ENCODE peak calls at places on chromosomes 4 and X, in seven cellular contexts. One of them, this sample, is unnamed.

GRCh38 chr4:86043755-86044592 is 315.9 kb downstream of the MAPK10 start:
- DNase-seq in SK-N-SH: peak; percentile 23
- DNase-seq in neural progenitor cell: peak; percentile 51
- DNase-seq in lower leg skin: no peak
- DNase-seq in fibroblast of the aortic adventitia: peak; percentile 81
- DNase-seq in AG04449: no peak
- DNase-seq in heart left ventricle: peak; percentile 18
- DNase-seq in this sample: no peak

GRCh38 chr4:78612398-78613005 is 60.9 kb downstream of the ANXA3 start:
- DNase-seq in SK-N-SH: peak; percentile 35
- DNase-seq in neural progenitor cell: no peak
- DNase-seq in lower leg skin: no peak
- DNase-seq in fibroblast of the aortic adventitia: peak; percentile 80
- DNase-seq in AG04449: no peak
- DNase-seq in heart left ventricle: peak; percentile 35
- DNase-seq in this sample: no peak

GRCh38 chrX:22060451-22060940 is 28.4 kb downstream of the PHEX start:
- DNase-seq in SK-N-SH: no peak
- DNase-seq in neural progenitor cell: no peak
- DNase-seq in lower leg skin: no peak
- DNase-seq in fibroblast of the aortic adventitia: peak; percentile 75
- DNase-seq in AG04449: peak; percentile 26
- DNase-seq in heart left ventricle: no peak
- DNase-seq in this sample: no peak

GRCh38 chr4:82124365-82124764 is 249.4 kb downstream of the HNRNPD start:
- DNase-seq in SK-N-SH: no peak
- DNase-seq in neural progenitor cell: no peak
- DNase-seq in lower leg skin: no peak
- DNase-seq in fibroblast of the aortic adventitia: no peak
- DNase-seq in AG04449: no peak
- DNase-seq in heart left ventricle: no peak
- DNase-seq in this sample: no peak

GRCh38 chr4:146330392-146330791 is 116.1 kb downstream of the REELD1 start:
- DNase-seq in SK-N-SH: no peak
- DNase-seq in neural progenitor cell: no peak
- DNase-seq in lower leg skin: no peak
- DNase-seq in fibroblast of the aortic adventitia: peak; percentile 32
- DNase-seq in AG04449: no peak
- DNase-seq in heart left ventricle: no peak
- DNase-seq in this sample: no peak

GRCh38 chr4:73019462-73020047 is 50.0 kb downstream of the COX18 start:
- DNase-seq in SK-N-SH: peak; percentile 49
- DNase-seq in neural progenitor cell: peak; percentile 67
- DNase-seq in lower leg skin: no peak
- DNase-seq in fibroblast of the aortic adventitia: peak; percentile 76
- DNase-seq in AG04449: no peak
- DNase-seq in heart left ventricle: no peak
- DNase-seq in this sample: no peak

GRCh38 chr4:81353861-81354260 is 117.8 kb downstream of the RASGEF1B start:
- DNase-seq in SK-N-SH: no peak
- DNase-seq in neural progenitor cell: peak; percentile 15
- DNase-seq in lower leg skin: no peak
- DNase-seq in fibroblast of the aortic adventitia: peak; percentile 10
- DNase-seq in AG04449: no peak
- DNase-seq in heart left ventricle: no peak
- DNase-seq in this sample: no peak

GRCh38 chr4:85808864-85809263 is 333.9 kb downstream of the ARHGAP24 start:
- DNase-seq in SK-N-SH: no peak
- DNase-seq in neural progenitor cell: no peak
- DNase-seq in lower leg skin: no peak
- DNase-seq in fibroblast of the aortic adventitia: no peak
- DNase-seq in AG04449: no peak
- DNase-seq in heart left ventricle: no peak
- DNase-seq in this sample: no peak

GRCh38 chr4:74202062-74202586 is 44.2 kb downstream of the MTHFD2L start:
- DNase-seq in SK-N-SH: no peak
- DNase-seq in neural progenitor cell: no peak
- DNase-seq in lower leg skin: no peak
- DNase-seq in fibroblast of the aortic adventitia: peak; percentile 61
- DNase-seq in AG04449: no peak
- DNase-seq in heart left ventricle: no peak
- DNase-seq in this sample: no peak

GRCh38 chr4:168560184-168560834 is 63.5 kb downstream of the PALLD start:
- DNase-seq in SK-N-SH: no peak
- DNase-seq in neural progenitor cell: no peak
- DNase-seq in lower leg skin: no peak
- DNase-seq in fibroblast of the aortic adventitia: peak; percentile 55
- DNase-seq in AG04449: no peak
- DNase-seq in heart left ventricle: no peak
- DNase-seq in this sample: no peak

GRCh38 chr4:10045481-10045880 is 24.2 kb upstream of the SLC2A9 start:
- DNase-seq in SK-N-SH: no peak
- DNase-seq in neural progenitor cell: no peak
- DNase-seq in lower leg skin: no peak
- DNase-seq in fibroblast of the aortic adventitia: no peak
- DNase-seq in AG04449: no peak
- DNase-seq in heart left ventricle: no peak
- DNase-seq in this sample: peak; percentile 98

GRCh38 chrX:134237363-134237702 is 351 bp downstream of the CCDC160 start:
- DNase-seq in SK-N-SH: no peak
- DNase-seq in neural progenitor cell: peak; percentile 43
- DNase-seq in lower leg skin: no peak
- DNase-seq in fibroblast of the aortic adventitia: no peak
- DNase-seq in AG04449: no peak
- DNase-seq in heart left ventricle: no peak
- DNase-seq in this sample: no peak

GRCh38 chrX:134235236-134235635 is 1.7 kb upstream of the CCDC160 start:
- DNase-seq in SK-N-SH: no peak
- DNase-seq in neural progenitor cell: no peak
- DNase-seq in lower leg skin: no peak
- DNase-seq in fibroblast of the aortic adventitia: no peak
- DNase-seq in AG04449: no peak
- DNase-seq in heart left ventricle: no peak
- DNase-seq in this sample: no peak

GRCh38 chrX:134239016-134239415 is 2.0 kb downstream of the CCDC160 start:
- DNase-seq in SK-N-SH: no peak
- DNase-seq in neural progenitor cell: no peak
- DNase-seq in lower leg skin: no peak
- DNase-seq in fibroblast of the aortic adventitia: no peak
- DNase-seq in AG04449: no peak
- DNase-seq in heart left ventricle: no peak
- DNase-seq in this sample: no peak

GRCh38 chrX:134240209-134240608 is 3.2 kb downstream of the CCDC160 start:
- DNase-seq in SK-N-SH: no peak
- DNase-seq in neural progenitor cell: peak; percentile 42
- DNase-seq in lower leg skin: no peak
- DNase-seq in fibroblast of the aortic adventitia: no peak
- DNase-seq in AG04449: no peak
- DNase-seq in heart left ventricle: no peak
- DNase-seq in this sample: no peak

GRCh38 chrX:134236690-134237362 is at the start of gene CCDC160:
- DNase-seq in SK-N-SH: peak; percentile 82
- DNase-seq in neural progenitor cell: peak; percentile 93
- DNase-seq in lower leg skin: no peak
- DNase-seq in fibroblast of the aortic adventitia: no peak
- DNase-seq in AG04449: no peak
- DNase-seq in heart left ventricle: peak; percentile 20
- DNase-seq in this sample: no peak
- H3K4me3 ChIP-seq in SK-N-SH: peak within 1 kb of the TSS; percentile 52
- H3K4me3 ChIP-seq in neural progenitor cell: peak within 1 kb of the TSS; percentile 81
- H3K4me3 ChIP-seq in lower leg skin: no peak within 1 kb of the TSS
- H3K4me3 ChIP-seq in fibroblast of the aortic adventitia: peak within 1 kb of the TSS; percentile 39
- H3K4me3 ChIP-seq in AG04449: peak within 1 kb of the TSS; percentile 25
- H3K4me3 ChIP-seq in heart left ventricle: peak within 1 kb of the TSS; percentile 59
- H3K4me3 ChIP-seq in this sample: peak within 1 kb of the TSS; percentile 65

DNA sequence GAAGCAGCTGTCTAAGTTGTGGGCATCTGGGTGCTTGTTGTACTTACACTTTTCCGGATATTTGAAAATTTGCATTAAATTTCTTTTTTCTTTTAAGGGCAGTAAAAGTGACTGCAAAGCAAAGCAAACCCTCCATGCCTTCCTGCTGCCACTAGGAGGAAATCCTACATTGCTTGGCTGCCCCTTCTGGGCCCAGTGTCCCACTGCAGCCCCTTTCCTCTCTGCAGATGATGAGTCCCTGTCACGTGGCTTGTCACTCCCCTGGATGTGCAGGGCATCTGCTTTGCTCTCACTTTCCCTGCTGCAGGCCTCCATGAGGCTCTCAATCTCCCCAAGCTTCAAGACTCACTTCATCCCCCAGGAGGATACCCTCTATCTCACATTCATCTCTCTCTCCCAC is 12.7 kb downstream of the TSR2 start:
- DNase-seq in SK-N-SH: peak; percentile 63
- DNase-seq in neural progenitor cell: peak; percentile 57
- DNase-seq in lower leg skin: no peak
- DNase-seq in fibroblast of the aortic adventitia: no peak
- DNase-seq in AG04449: no peak
- DNase-seq in heart left ventricle: no peak
- DNase-seq in this sample: no peak
- TF ChIP-seq CTCF in SK-N-SH: peak; percentile 44
- TF ChIP-seq CTCF in neural progenitor cell: peak; percentile 44
- TF ChIP-seq CTCF in lower leg skin: no peak
- TF ChIP-seq CTCF in fibroblast of the aortic adventitia: peak; percentile 19
- TF ChIP-seq CTCF in AG04449: peak; percentile 47
- TF ChIP-seq CTCF in heart left ventricle: no peak
- TF ChIP-seq CTCF in this sample: peak; percentile 34

GRCh38 chr4:96356591-96357360 is 516.9 kb downstream of the PDHA2 start:
- DNase-seq in SK-N-SH: no peak
- DNase-seq in neural progenitor cell: no peak
- DNase-seq in lower leg skin: no peak
- DNase-seq in fibroblast of the aortic adventitia: no peak
- DNase-seq in AG04449: no peak
- DNase-seq in heart left ventricle: no peak
- DNase-seq in this sample: peak; percentile 25

GRCh38 chr4:96355414-96355813 is 515.5 kb downstream of the PDHA2 start:
- DNase-seq in SK-N-SH: no peak
- DNase-seq in neural progenitor cell: no peak
- DNase-seq in lower leg skin: no peak
- DNase-seq in fibroblast of the aortic adventitia: no peak
- DNase-seq in AG04449: no peak
- DNase-seq in heart left ventricle: no peak
- DNase-seq in this sample: no peak

GRCh38 chr4:96352051-96352517 is 512.2 kb downstream of the PDHA2 start:
- DNase-seq in SK-N-SH: peak; percentile 16
- DNase-seq in neural progenitor cell: peak; percentile 49
- DNase-seq in lower leg skin: no peak
- DNase-seq in fibroblast of the aortic adventitia: no peak
- DNase-seq in AG04449: no peak
- DNase-seq in heart left ventricle: no peak
- DNase-seq in this sample: no peak

DNA sequence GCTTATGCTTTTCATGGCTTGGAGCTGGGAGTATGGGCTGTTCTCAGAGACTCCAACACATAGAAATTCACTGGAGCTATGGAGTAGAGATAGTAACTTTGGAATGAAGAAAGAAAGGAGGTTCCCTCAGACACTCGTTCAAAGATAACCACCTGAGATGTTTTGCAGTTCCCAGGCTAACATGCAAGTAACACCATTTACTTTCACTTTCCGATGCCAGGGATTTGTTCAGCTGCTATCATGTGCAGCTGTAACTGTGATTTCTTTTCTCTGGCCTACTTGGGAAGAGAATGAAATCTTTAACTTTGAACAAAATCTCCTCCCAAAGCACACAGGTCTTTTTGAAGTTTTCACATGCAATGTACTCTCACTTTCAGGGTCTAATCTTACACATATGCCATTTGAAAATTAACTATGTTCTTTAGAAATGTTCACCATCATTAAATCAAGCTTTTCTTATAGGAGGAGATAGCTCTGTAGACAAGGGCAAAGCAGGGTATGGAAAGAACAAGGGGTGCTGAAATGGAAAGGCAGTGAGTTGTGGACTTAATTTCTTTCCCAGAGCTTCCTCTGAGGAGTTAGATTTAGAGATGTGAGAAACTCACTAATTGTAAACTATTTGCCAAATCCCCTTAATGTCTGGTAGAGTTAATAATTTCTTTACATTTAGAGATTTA is 514.3 kb downstream of the PDHA2 start:
- DNase-seq in SK-N-SH: no peak
- DNase-seq in neural progenitor cell: no peak
- DNase-seq in lower leg skin: no peak
- DNase-seq in fibroblast of the aortic adventitia: no peak
- DNase-seq in AG04449: no peak
- DNase-seq in heart left ventricle: no peak
- DNase-seq in this sample: no peak
- H3K4me3 ChIP-seq in SK-N-SH: peak overlapping the region; percentile 19
- H3K4me3 ChIP-seq in neural progenitor cell: no peak overlapping the region
- H3K4me3 ChIP-seq in lower leg skin: no peak overlapping the region
- H3K4me3 ChIP-seq in fibroblast of the aortic adventitia: no peak overlapping the region
- H3K4me3 ChIP-seq in AG04449: no peak overlapping the region
- H3K4me3 ChIP-seq in heart left ventricle: no peak overlapping the region
- H3K4me3 ChIP-seq in this sample: no peak overlapping the region

GRCh38 chr4:7928711-7929505 is 10.8 kb downstream of the AFAP1 start:
- DNase-seq in SK-N-SH: peak; percentile 66
- DNase-seq in neural progenitor cell: peak; percentile 46
- DNase-seq in lower leg skin: no peak
- DNase-seq in fibroblast of the aortic adventitia: no peak
- DNase-seq in AG04449: no peak
- DNase-seq in heart left ventricle: no peak
- DNase-seq in this sample: no peak
- TF ChIP-seq CTCF in SK-N-SH: peak; percentile 50
- TF ChIP-seq CTCF in neural progenitor cell: peak; percentile 48
- TF ChIP-seq CTCF in lower leg skin: no peak
- TF ChIP-seq CTCF in fibroblast of the aortic adventitia: peak; percentile 16
- TF ChIP-seq CTCF in AG04449: no peak
- TF ChIP-seq CTCF in heart left ventricle: peak; percentile 32
- TF ChIP-seq CTCF in this sample: peak; percentile 57

GRCh38 chrX:43456056-43456455 is 200.0 kb upstream of the MAOA start:
- DNase-seq in SK-N-SH: peak; percentile 28
- DNase-seq in neural progenitor cell: no peak
- DNase-seq in lower leg skin: no peak
- DNase-seq in fibroblast of the aortic adventitia: no peak
- DNase-seq in AG04449: no peak
- DNase-seq in heart left ventricle: no peak
- DNase-seq in this sample: no peak

GRCh38 chrX:43456906-43457305 is 199.2 kb upstream of the MAOA start:
- DNase-seq in SK-N-SH: no peak
- DNase-seq in neural progenitor cell: no peak
- DNase-seq in lower leg skin: no peak
- DNase-seq in fibroblast of the aortic adventitia: no peak
- DNase-seq in AG04449: no peak
- DNase-seq in heart left ventricle: no peak
- DNase-seq in this sample: no peak
- H3K4me3 ChIP-seq in SK-N-SH: no peak overlapping the region
- H3K4me3 ChIP-seq in neural progenitor cell: no peak overlapping the region
- H3K4me3 ChIP-seq in lower leg skin: no peak overlapping the region
- H3K4me3 ChIP-seq in fibroblast of the aortic adventitia: no peak overlapping the region
- H3K4me3 ChIP-seq in AG04449: no peak overlapping the region
- H3K4me3 ChIP-seq in heart left ventricle: no peak overlapping the region
- H3K4me3 ChIP-seq in this sample: no peak overlapping the region

GRCh38 chrX:109472939-109473713 is 8.8 kb downstream of the GUCY2F start:
- DNase-seq in SK-N-SH: peak; percentile 1
- DNase-seq in neural progenitor cell: peak; percentile 85
- DNase-seq in lower leg skin: no peak
- DNase-seq in fibroblast of the aortic adventitia: peak; percentile 60
- DNase-seq in AG04449: no peak
- DNase-seq in heart left ventricle: peak; percentile 2
- DNase-seq in this sample: no peak
- TF ChIP-seq CTCF in SK-N-SH: peak; percentile 62
- TF ChIP-seq CTCF in neural progenitor cell: peak; percentile 76
- TF ChIP-seq CTCF in lower leg skin: no peak
- TF ChIP-seq CTCF in fibroblast of the aortic adventitia: peak; percentile 42
- TF ChIP-seq CTCF in AG04449: peak; percentile 17
- TF ChIP-seq CTCF in heart left ventricle: no peak
- TF ChIP-seq CTCF in this sample: peak; percentile 31

This sample was measured in epithelial cell of proximal tubule.